ENCODE peak calls at places on chromosomes 1 and 21, in four cellular contexts. One of them, this sample, is unnamed.

GRCh38 chr1:211783266-211783665 is 47.3 kb downstream of the LPGAT1 start:
- DNase-seq in AG09309: no peak
- DNase-seq in MM.1S: no peak
- DNase-seq in GM12864: no peak
- DNase-seq in this sample: no peak

GRCh38 chr21:39106881-39107462 is 76.3 kb downstream of the PSMG1 start:
- DNase-seq in AG09309: no peak
- DNase-seq in MM.1S: no peak
- DNase-seq in GM12864: no peak
- DNase-seq in this sample: no peak

GRCh38 chr1:233183226-233184020 is 112.1 kb downstream of the PCNX2 start:
- DNase-seq in AG09309: no peak
- DNase-seq in MM.1S: no peak
- DNase-seq in GM12864: no peak
- DNase-seq in this sample: no peak

GRCh38 chr1:14875781-14876564 is 277.5 kb downstream of the KAZN start:
- DNase-seq in AG09309: no peak
- DNase-seq in MM.1S: no peak
- DNase-seq in GM12864: no peak
- DNase-seq in this sample: no peak

GRCh38 chr1:116279715-116280114 is 93.3 kb upstream of the ATP1A1 start:
- DNase-seq in AG09309: no peak
- DNase-seq in MM.1S: no peak
- DNase-seq in GM12864: no peak
- DNase-seq in this sample: no peak

GRCh38 chr1:203346060-203346754 is 4.7 kb downstream of the FMOD start:
- DNase-seq in AG09309: no peak
- DNase-seq in MM.1S: no peak
- DNase-seq in GM12864: no peak
- DNase-seq in this sample: no peak

GRCh38 chr1:8989821-8990220 is 36.4 kb downstream of the SLC2A7 start:
- DNase-seq in AG09309: no peak
- DNase-seq in MM.1S: no peak
- DNase-seq in GM12864: no peak
- DNase-seq in this sample: no peak

GRCh38 chr1:230170610-230171009 is 103.6 kb downstream of the GALNT2 start:
- DNase-seq in AG09309: no peak
- DNase-seq in MM.1S: no peak
- DNase-seq in GM12864: no peak
- DNase-seq in this sample: no peak

GRCh38 chr1:2199042-2199810 is 4.7 kb upstream of the FAAP20 start:
- DNase-seq in AG09309: peak
- DNase-seq in MM.1S: peak
- DNase-seq in GM12864: peak
- DNase-seq in this sample: no peak

GRCh38 chr1:185483647-185484450 is 166.8 kb upstream of the IVNS1ABP start:
- DNase-seq in AG09309: peak
- DNase-seq in MM.1S: no peak
- DNase-seq in GM12864: no peak
- DNase-seq in this sample: no peak

GRCh38 chr21:15192243-15192642 is 127.4 kb upstream of the NRIP1 start:
- DNase-seq in AG09309: no peak
- DNase-seq in MM.1S: no peak
- DNase-seq in GM12864: no peak
- DNase-seq in this sample: no peak

GRCh38 chr1:54188291-54188690 is 11.5 kb downstream of the CYB5RL start:
- DNase-seq in AG09309: no peak
- DNase-seq in MM.1S: no peak
- DNase-seq in GM12864: no peak
- DNase-seq in this sample: no peak

GRCh38 chr1:204659061-204659460 is 26.5 kb downstream of the LRRN2 start:
- DNase-seq in AG09309: no peak
- DNase-seq in MM.1S: no peak
- DNase-seq in GM12864: no peak
- DNase-seq in this sample: no peak

GRCh38 chr1:222791006-222791710 is 23.7 kb upstream of the DISP1 start:
- DNase-seq in AG09309: no peak
- DNase-seq in MM.1S: no peak
- DNase-seq in GM12864: no peak
- DNase-seq in this sample: no peak

GRCh38 chr1:222792744-222793143 is 22.1 kb upstream of the DISP1 start:
- DNase-seq in AG09309: no peak
- DNase-seq in MM.1S: no peak
- DNase-seq in GM12864: no peak
- DNase-seq in this sample: no peak

GRCh38 chr1:222798111-222798510 is 16.7 kb upstream of the DISP1 start:
- DNase-seq in AG09309: no peak
- DNase-seq in MM.1S: no peak
- DNase-seq in GM12864: no peak
- DNase-seq in this sample: no peak

GRCh38 chr1:222798975-222799374 is 15.9 kb upstream of the DISP1 start:
- DNase-seq in AG09309: no peak
- DNase-seq in MM.1S: no peak
- DNase-seq in GM12864: no peak
- DNase-seq in this sample: no peak

DNA sequence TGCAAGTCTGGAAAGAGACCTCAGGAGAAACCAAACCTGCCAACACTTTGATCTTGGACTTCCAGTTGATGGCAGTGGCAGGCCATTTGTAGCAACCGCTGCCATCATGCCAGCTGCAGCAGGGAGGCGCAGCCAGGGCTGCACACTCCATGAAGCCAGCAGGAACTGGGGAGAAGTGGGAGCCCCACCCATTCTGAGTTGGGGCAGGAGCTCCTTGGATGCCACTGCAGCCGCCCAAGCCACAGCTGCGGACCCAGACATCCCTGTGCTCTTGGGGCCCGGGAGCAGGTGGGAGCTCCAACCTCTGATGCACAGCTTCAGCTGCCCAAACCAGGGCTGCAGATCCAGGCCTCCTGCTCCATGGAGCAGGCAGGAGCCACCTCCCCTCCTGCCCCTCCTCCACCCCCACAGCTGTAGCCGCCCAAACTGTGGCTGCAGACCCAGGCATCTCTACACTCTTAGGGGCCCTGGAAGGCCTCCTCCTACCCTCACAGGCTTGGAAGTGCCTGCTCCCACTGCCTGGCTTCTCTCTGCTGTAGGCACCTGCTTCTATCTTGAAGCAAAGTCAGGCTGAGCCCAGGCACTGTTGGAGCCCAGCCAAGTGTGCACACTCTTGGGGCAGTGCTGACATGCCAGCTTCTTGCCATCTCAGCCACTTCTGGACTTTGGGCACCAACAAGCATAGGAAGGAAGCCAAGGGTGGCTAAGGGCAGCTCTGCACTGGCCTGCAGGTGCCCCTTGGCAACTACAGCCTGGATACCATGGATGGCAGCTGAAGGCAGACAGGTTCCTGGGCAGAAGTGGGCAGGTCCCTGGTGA is 20.0 kb upstream of the DISP1 start:
- DNase-seq in AG09309: no peak
- DNase-seq in MM.1S: no peak
- DNase-seq in GM12864: no peak
- DNase-seq in this sample: no peak
- TF ChIP-seq CTCF in AG09309: peak
- TF ChIP-seq CTCF in MM.1S: no peak
- TF ChIP-seq CTCF in GM12864: no peak
- TF ChIP-seq CTCF in this sample: no peak

GRCh38 chr1:160608057-160608456 is 28.8 kb upstream of the CD84 start:
- DNase-seq in AG09309: no peak
- DNase-seq in MM.1S: no peak
- DNase-seq in GM12864: no peak
- DNase-seq in this sample: no peak

GRCh38 chr1:160605792-160606520 is 26.7 kb upstream of the CD84 start:
- DNase-seq in AG09309: no peak
- DNase-seq in MM.1S: no peak
- DNase-seq in GM12864: no peak
- DNase-seq in this sample: no peak

GRCh38 chr1:160606611-160607010 is 27.3 kb upstream of the CD84 start:
- DNase-seq in AG09309: no peak
- DNase-seq in MM.1S: no peak
- DNase-seq in GM12864: no peak
- DNase-seq in this sample: no peak

GRCh38 chr1:160607051-160608032 is 28.0 kb upstream of the CD84 start:
- DNase-seq in AG09309: peak
- DNase-seq in MM.1S: peak
- DNase-seq in GM12864: peak
- DNase-seq in this sample: no peak

DNA sequence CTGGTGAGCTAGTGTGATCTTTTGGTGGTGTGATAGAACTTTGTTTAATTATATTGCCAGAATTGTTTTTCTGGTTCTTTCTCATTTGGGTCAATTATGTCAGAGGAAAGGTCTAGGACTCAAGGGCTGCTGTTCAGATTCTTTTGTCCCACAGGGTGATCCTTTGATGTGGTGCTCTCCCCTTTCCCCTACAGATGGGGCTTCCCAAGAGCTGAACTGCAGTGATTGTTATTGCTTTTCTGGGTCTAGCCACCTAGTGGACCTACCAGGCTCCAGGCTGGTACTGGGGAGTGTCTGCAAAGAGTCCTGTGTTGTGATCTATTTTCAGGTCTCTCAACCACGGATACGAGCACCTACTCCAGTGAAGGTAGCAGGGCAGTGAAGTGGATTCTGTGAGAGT is 25.9 kb upstream of the CD84 start:
- DNase-seq in AG09309: no peak
- DNase-seq in MM.1S: no peak
- DNase-seq in GM12864: no peak
- DNase-seq in this sample: no peak
- TF ChIP-seq CTCF in AG09309: no peak
- TF ChIP-seq CTCF in MM.1S: peak
- TF ChIP-seq CTCF in GM12864: peak
- TF ChIP-seq CTCF in this sample: no peak

GRCh38 chr1:208540724-208541123 is 296.5 kb upstream of the PLXNA2 start:
- DNase-seq in AG09309: no peak
- DNase-seq in MM.1S: no peak
- DNase-seq in GM12864: no peak
- DNase-seq in this sample: no peak
- TF ChIP-seq CTCF in AG09309: no peak
- TF ChIP-seq CTCF in MM.1S: no peak
- TF ChIP-seq CTCF in GM12864: no peak
- TF ChIP-seq CTCF in this sample: no peak

DNA sequence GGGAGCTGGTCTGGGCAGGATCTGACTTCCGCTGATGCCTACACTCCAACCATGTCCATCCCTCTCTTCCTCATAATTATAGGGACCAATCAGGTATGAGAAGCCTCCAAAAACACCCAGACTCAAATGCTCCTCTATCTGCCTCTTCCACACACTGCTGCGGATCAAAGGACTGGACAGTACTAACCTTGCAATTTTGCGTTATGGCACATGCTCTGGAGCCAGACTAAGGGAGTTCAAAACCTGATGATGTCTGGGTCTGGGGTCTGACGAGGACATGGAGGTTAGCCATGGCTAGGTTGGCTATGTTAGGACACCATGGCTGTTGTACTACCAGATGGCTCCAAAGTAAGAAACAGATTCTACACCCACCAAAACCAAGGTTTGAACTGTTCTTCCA is 10.3 kb downstream of the GPN2 start:
- DNase-seq in AG09309: no peak
- DNase-seq in MM.1S: no peak
- DNase-seq in GM12864: no peak
- DNase-seq in this sample: no peak
- TF ChIP-seq CTCF in AG09309: no peak
- TF ChIP-seq CTCF in MM.1S: no peak
- TF ChIP-seq CTCF in GM12864: no peak
- TF ChIP-seq CTCF in this sample: no peak

GRCh38 chr1:93448983-93449805 is 1.3 kb downstream of the FNBP1L start:
- DNase-seq in AG09309: no peak
- DNase-seq in MM.1S: no peak
- DNase-seq in GM12864: no peak
- DNase-seq in this sample: peak
- TF ChIP-seq CTCF in AG09309: no peak
- TF ChIP-seq CTCF in MM.1S: no peak
- TF ChIP-seq CTCF in GM12864: no peak
- TF ChIP-seq CTCF in this sample: no peak

GRCh38 chr1:226569879-226570547 is 21.4 kb downstream of the STUM start:
- DNase-seq in AG09309: no peak
- DNase-seq in MM.1S: no peak
- DNase-seq in GM12864: no peak
- DNase-seq in this sample: peak
- TF ChIP-seq CTCF in AG09309: no peak
- TF ChIP-seq CTCF in MM.1S: peak
- TF ChIP-seq CTCF in GM12864: peak
- TF ChIP-seq CTCF in this sample: peak

GRCh38 chr1:28646040-28646439 is 2.4 kb upstream of the RNU11 start:
- DNase-seq in AG09309: no peak
- DNase-seq in MM.1S: no peak
- DNase-seq in GM12864: no peak
- DNase-seq in this sample: no peak

GRCh38 chr1:28642847-28643635 is at the start of gene TAF12:
- DNase-seq in AG09309: peak
- DNase-seq in MM.1S: peak
- DNase-seq in GM12864: peak
- DNase-seq in this sample: peak

GRCh38 chr1:28642056-28642846 is 616 bp downstream of the TAF12 start:
- DNase-seq in AG09309: no peak
- DNase-seq in MM.1S: peak
- DNase-seq in GM12864: no peak
- DNase-seq in this sample: no peak

GRCh38 chr1:28640766-28641165 is 2.1 kb downstream of the TAF12 start:
- DNase-seq in AG09309: no peak
- DNase-seq in MM.1S: peak
- DNase-seq in GM12864: no peak
- DNase-seq in this sample: no peak
- TF ChIP-seq CTCF in AG09309: peak
- TF ChIP-seq CTCF in MM.1S: peak
- TF ChIP-seq CTCF in GM12864: peak
- TF ChIP-seq CTCF in this sample: no peak

This sample was measured in glutamatergic neuron.